ENCODE peak calls at places on chromosomes 13 and 19, in seven cellular contexts. S is esophagus squamous epithelium, P is suprapubic skin, F is Peyer's patch, N is IMR-90, W is esophagus muscularis mucosa, Z is upper lobe of left lung. E is an unnamed sample.

GRCh38 chr19:37983153-37983552 is 76.1 kb downstream of the SIPA1L3 start:
- DNase-seq in S (no peak), P (peak; percentile 27), F (peak; percentile 26), N (peak; percentile 52), W (no peak), Z (no peak), E (no peak)

GRCh38 chr19:44260343-44260681 is 626 bp downstream of the ZNF233 start:
- DNase-seq in S (no peak), P (no peak), F (no peak), N (no peak), W (no peak), Z (no peak), E (no peak)

GRCh38 chr13:102131246-102131645 is 270.6 kb downstream of the FGF14 start:
- DNase-seq in S (no peak), P (no peak), F (no peak), N (no peak), W (no peak), Z (no peak), E (no peak)

GRCh38 chr19:18520848-18521691 is 800 bp downstream of the ELL start:
- DNase-seq in S (no peak), P (peak; percentile 84), F (peak; percentile 67), N (no peak), W (no peak), Z (peak; percentile 50), E (no peak)

GRCh38 chr13:71417205-71417604 is 449.8 kb downstream of the DACH1 start:
- DNase-seq in S (no peak), P (no peak), F (no peak), N (peak; percentile 0), W (no peak), Z (no peak), E (no peak)

GRCh38 chr13:31476753-31477152 is 262.6 kb upstream of the RXFP2 start:
- DNase-seq in S (no peak), P (no peak), F (no peak), N (no peak), W (no peak), Z (no peak), E (no peak)

GRCh38 chr19:1883784-1884183 is 1.5 kb downstream of the ABHD17A start:
- DNase-seq in S (no peak), P (no peak), F (no peak), N (no peak), W (no peak), Z (no peak), E (no peak)

GRCh38 chr13:26202365-26202972 is 19.6 kb downstream of the RNF6 start:
- DNase-seq in S (no peak), P (no peak), F (no peak), N (peak; percentile 64), W (no peak), Z (no peak), E (no peak)

GRCh38 chr19:38551450-38551813 is 66.3 kb downstream of the MAP4K1 start:
- DNase-seq in S (no peak), P (no peak), F (no peak), N (no peak), W (no peak), Z (no peak), E (no peak)

GRCh38 chr13:66915596-66916185 is 314.4 kb downstream of the PCDH9 start:
- DNase-seq in S (no peak), P (no peak), F (no peak), N (peak; percentile 63), W (no peak), Z (no peak), E (no peak)

DNA sequence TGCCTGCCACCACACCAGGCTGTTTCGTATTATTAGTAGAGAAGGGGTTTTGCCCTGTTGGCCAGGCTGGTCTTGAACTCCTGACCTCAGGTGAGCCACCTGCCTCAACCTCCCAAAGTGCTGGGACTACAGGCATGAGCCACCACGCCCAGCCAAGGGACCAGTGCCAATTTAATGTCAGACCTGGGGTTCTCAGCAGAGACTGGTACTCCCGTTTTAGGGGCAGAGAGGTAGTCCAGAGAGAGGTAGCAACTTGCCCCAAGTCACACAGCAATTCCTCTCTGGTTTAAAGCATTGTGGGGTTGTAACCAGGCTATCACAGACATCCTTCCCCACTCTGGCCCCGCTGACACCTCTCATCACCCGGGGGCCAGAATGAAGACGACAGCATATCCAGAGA is 112.1 kb downstream of the PTPRS start:
- DNase-seq in S (no peak), P (no peak), F (no peak), N (no peak), W (no peak), Z (no peak), E (no peak)
- TF ChIP-seq POLR2A in S (no peak), P (no peak), F (no peak), N (no peak), W (no peak), Z (no peak), E (no peak)

GRCh38 chr19:49492573-49493411 is 3.4 kb upstream of the RPS11 start:
- DNase-seq in S (no peak), P (no peak), F (no peak), N (peak; percentile 27), W (no peak), Z (no peak), E (no peak)
- TF ChIP-seq POLR2A in S (no peak), P (no peak), F (no peak), N (peak; percentile 77), W (no peak), Z (peak; percentile 8), E (peak; percentile 83)

DNA sequence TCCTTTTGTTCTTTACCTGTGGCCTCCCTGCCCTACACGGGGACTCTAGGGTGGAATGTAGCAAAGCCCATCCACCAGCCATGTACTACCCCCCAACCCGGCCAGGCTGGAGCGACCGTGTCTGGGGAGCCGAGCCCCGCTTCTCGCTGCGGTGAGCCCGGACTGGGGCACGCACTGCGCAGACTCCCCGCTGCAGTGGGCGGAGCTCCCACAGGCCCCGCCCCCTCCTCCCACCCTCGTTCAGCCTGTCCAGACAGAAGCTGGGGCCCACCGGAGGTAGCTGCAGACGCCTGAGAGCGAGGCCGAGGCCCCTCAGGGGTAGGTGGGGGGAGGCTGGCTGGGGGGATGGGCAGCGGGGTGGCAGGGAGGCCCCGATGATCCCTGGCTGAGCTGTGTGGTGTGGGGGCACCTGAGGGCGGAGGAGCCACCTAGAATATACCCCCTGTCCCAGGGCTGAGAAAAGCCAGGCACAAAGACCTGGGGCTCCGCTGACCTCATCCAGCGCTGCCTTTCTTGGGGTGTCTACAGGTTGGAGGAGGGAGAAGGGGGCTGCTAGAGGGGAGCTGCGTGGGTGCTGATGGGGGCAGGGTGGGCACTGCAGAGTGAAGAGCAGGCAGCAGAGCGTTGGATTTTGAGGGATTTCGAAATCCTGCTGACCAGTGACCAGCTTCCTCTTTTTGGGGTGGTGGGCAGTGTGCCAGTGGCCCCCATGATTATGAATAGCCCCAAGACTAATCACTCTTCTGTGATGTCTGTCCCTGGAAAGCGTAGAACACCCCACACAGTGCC is 17.3 kb downstream of the PLD3 start:
- DNase-seq in S (no peak), P (no peak), F (peak; percentile 72), N (peak; percentile 71), W (no peak), Z (peak; percentile 84), E (peak; percentile 92)
- TF ChIP-seq POLR2A in S (no peak), P (no peak), F (no peak), N (no peak), W (no peak), Z (peak; percentile 68), E (no peak)

GRCh38 chr13:28492527-28493367 is 2.2 kb downstream of the FLT1 start:
- DNase-seq in S (no peak), P (no peak), F (no peak), N (no peak), W (no peak), Z (no peak), E (no peak)

GRCh38 chr13:28495586-28496564 is 947 bp upstream of the FLT1 start:
- DNase-seq in S (no peak), P (no peak), F (no peak), N (no peak), W (no peak), Z (peak; percentile 67), E (no peak)

GRCh38 chr13:28493740-28494536 is 990 bp downstream of the FLT1 start:
- DNase-seq in S (no peak), P (no peak), F (no peak), N (no peak), W (no peak), Z (no peak), E (no peak)

GRCh38 chr13:28494537-28494860 is 429 bp downstream of the FLT1 start:
- DNase-seq in S (no peak), P (no peak), F (no peak), N (no peak), W (no peak), Z (no peak), E (no peak)

GRCh38 chr13:28494861-28495585 is at the start of gene FLT1:
- DNase-seq in S (no peak), P (peak; percentile 70), F (no peak), N (peak; percentile 38), W (no peak), Z (peak; percentile 45), E (no peak)
- TF ChIP-seq POLR2A in S (no peak), P (no peak), F (no peak), N (peak; percentile 64), W (no peak), Z (peak; percentile 74), E (no peak)

GRCh38 chr13:91580749-91581148 is 182.3 kb downstream of the GPC5 start:
- DNase-seq in S (no peak), P (no peak), F (no peak), N (no peak), W (no peak), Z (no peak), E (no peak)
- TF ChIP-seq POLR2A in S (no peak), P (no peak), F (no peak), N (no peak), W (no peak), Z (no peak), E (no peak)

GRCh38 chr19:7535035-7535992 is at the start of gene PNPLA6:
- DNase-seq in S (peak; percentile 68), P (peak; percentile 97), F (peak; percentile 98), N (peak; percentile 92), W (peak; percentile 99), Z (peak; percentile 95), E (peak; percentile 94)
- TF ChIP-seq POLR2A in S (peak; percentile 12), P (no peak), F (peak; percentile 75), N (no peak), W (peak; percentile 58), Z (peak; percentile 76), E (peak; percentile 20)